ENCODE peak calls at places on chromosomes 3 and 15, in ten cellular contexts. I, D, W, M, T, B, O, Y, X and L are unnamed samples. For H3K4me1, the result is how much of the 10 kb centered on the place peaks cover.

GRCh38 chr15:70348581-70349344 is 251.0 kb upstream of the TLE3 start:
- DNase-seq in B (no peak), T (no peak), O (no peak), Y (no peak), M (peak), X (peak), I (no peak), W (peak), D (no peak), L (no peak)

GRCh38 chr3:45123030-45123429 is 23.1 kb downstream of the CDCP1 start:
- DNase-seq in B (peak), X (peak), D (no peak), Y (peak), W (no peak), O (no peak), I (no peak), M (peak), T (no peak), L (no peak)

GRCh38 chr15:68299436-68299835 is 21.9 kb downstream of the FEM1B start:
- DNase-seq in Y (no peak), M (peak), O (no peak), I (no peak), T (no peak), D (no peak), W (peak), X (peak), B (no peak), L (no peak)

GRCh38 chr3:115804722-115805121 is 181.4 kb downstream of the GAP43 start:
- DNase-seq in D (no peak), W (no peak), T (no peak), Y (peak), B (peak), O (no peak), M (no peak), I (no peak), X (peak), L (no peak)

GRCh38 chr3:78086150-78086549 is 1046.3 kb downstream of the ROBO2 start:
- DNase-seq in O (no peak), D (no peak), W (no peak), X (peak), M (no peak), I (no peak), B (peak), T (no peak), Y (peak), L (no peak)

GRCh38 chr15:25236861-25237155 is 202.0 kb downstream of the UBE3A start:
- DNase-seq in W (peak), X (no peak), T (no peak), D (no peak), B (no peak), M (no peak), Y (no peak), O (no peak), I (no peak), L (no peak)

GRCh38 chr3:184291044-184291737 is 7.8 kb upstream of the PSMD2 start:
- DNase-seq in X (no peak), W (no peak), D (no peak), B (no peak), T (no peak), I (no peak), Y (no peak), M (no peak), O (no peak), L (no peak)

GRCh38 chr3:189270248-189270832 is 98.6 kb downstream of the TPRG1 start:
- DNase-seq in W (peak), I (peak), B (peak), M (peak), D (peak), T (peak), Y (peak), X (peak), O (peak), L (no peak)

GRCh38 chr3:55522077-55522476 is 35.0 kb upstream of the WNT5A start:
- DNase-seq in T (no peak), W (no peak), O (no peak), X (no peak), D (no peak), B (no peak), M (no peak), Y (no peak), I (no peak), L (no peak)

GRCh38 chr15:95017950-95018349 is 786.6 kb downstream of the MCTP2 start:
- DNase-seq in O (no peak), M (peak), X (no peak), D (peak), Y (no peak), T (no peak), B (no peak), I (no peak), W (peak), L (no peak)

GRCh38 chr3:25294406-25294805 is 133.7 kb upstream of the RARB start:
- DNase-seq in T (no peak), Y (no peak), O (no peak), W (no peak), B (no peak), M (no peak), I (no peak), X (no peak), D (no peak), L (no peak)

GRCh38 chr15:79025201-79025600 is 65.4 kb downstream of the RASGRF1 start:
- DNase-seq in M (no peak), Y (no peak), D (no peak), O (no peak), B (no peak), W (no peak), T (no peak), I (no peak), X (no peak), L (no peak)

GRCh38 chr3:185733980-185734724 is 90.7 kb downstream of the IGF2BP2 start:
- DNase-seq in I (no peak), B (peak), W (no peak), D (no peak), T (no peak), Y (peak), M (peak), O (no peak), X (peak), L (peak)

GRCh38 chr3:9074079-9074478 is 110.8 kb upstream of the RAD18 start:
- DNase-seq in I (no peak), M (no peak), Y (no peak), B (peak), O (no peak), T (no peak), D (no peak), W (no peak), X (peak), L (no peak)

GRCh38 chr3:62718515-62719320 is 156.5 kb downstream of the CADPS start:
- DNase-seq in Y (no peak), B (peak), T (no peak), I (no peak), X (peak), O (no peak), M (no peak), W (no peak), D (no peak), L (no peak)

GRCh38 chr15:40511093-40511471 is 40.3 kb downstream of the CHST14 start:
- DNase-seq in T (no peak), X (no peak), Y (no peak), I (peak), M (no peak), B (no peak), W (no peak), O (no peak), D (no peak), L (no peak)

GRCh38 chr3:196284396-196284795 is 3.1 kb downstream of the PCYT1A start:
- DNase-seq in W (no peak), D (no peak), I (no peak), O (no peak), M (no peak), T (no peak), X (peak), B (no peak), Y (no peak), L (no peak)
- H3K4me1 ChIP-seq in W (under half), D (half or more), I (under half), O (under half), M (under half), T (under half), X (under half), B (under half), Y (under half), L (under half)

DNA sequence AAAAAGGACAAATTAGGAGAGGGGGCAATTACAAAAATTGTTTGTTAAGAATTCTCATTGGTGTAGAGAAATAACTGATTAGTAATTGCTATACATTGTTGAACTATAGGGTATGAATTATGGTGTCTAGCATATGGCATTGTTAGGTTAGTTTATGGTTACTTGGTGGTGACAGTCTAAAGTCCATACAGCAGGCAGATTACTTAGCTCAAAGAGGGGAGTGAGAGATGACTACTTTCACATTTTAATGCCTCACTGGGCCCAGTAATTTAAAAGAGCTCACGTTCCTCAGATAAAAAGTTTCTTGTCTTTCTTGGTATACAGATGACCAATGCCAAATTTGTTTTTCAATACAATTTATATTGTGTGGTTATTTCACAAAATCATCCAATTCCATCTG is 112.4 kb upstream of the NEDD4 start:
- DNase-seq in O (no peak), B (no peak), T (no peak), M (no peak), D (no peak), I (no peak), Y (no peak), W (no peak), X (no peak), L (no peak)
- H3K27ac ChIP-seq in O (no peak), B (no peak), T (no peak), M (no peak), D (no peak), I (no peak), Y (no peak), W (no peak), X (no peak), L (no peak)

GRCh38 chr3:131530374-131530773 is 27.6 kb upstream of the MRPL3 start:
- DNase-seq in W (no peak), X (no peak), Y (no peak), T (no peak), O (no peak), M (no peak), I (no peak), B (no peak), D (no peak), L (no peak)

GRCh38 chr3:131532645-131533044 is 29.9 kb upstream of the MRPL3 start:
- DNase-seq in M (no peak), T (no peak), W (no peak), B (no peak), D (no peak), Y (no peak), I (no peak), X (no peak), O (no peak), L (no peak)

GRCh38 chr3:131530843-131531242 is 28.1 kb upstream of the MRPL3 start:
- DNase-seq in O (no peak), D (no peak), X (no peak), I (no peak), Y (no peak), M (no peak), B (no peak), T (no peak), W (no peak), L (no peak)

GRCh38 chr3:131526801-131527347 is 24.1 kb upstream of the MRPL3 start:
- DNase-seq in O (no peak), D (peak), Y (peak), T (no peak), X (peak), I (no peak), B (peak), M (no peak), W (peak), L (peak)
- H3K4me3 ChIP-seq in O (no peak), D (peak), Y (peak), T (no peak), X (peak), I (no peak), B (peak), M (peak), W (peak), L (no peak)

GRCh38 chr15:73922186-73923151 is 3.8 kb upstream of the LOXL1 start:
- DNase-seq in M (no peak), X (peak), I (no peak), O (no peak), B (peak), D (peak), W (no peak), T (no peak), Y (no peak), L (no peak)

GRCh38 chr15:73924258-73924921 is 1.9 kb upstream of the LOXL1 start:
- DNase-seq in I (no peak), O (no peak), D (peak), Y (peak), T (no peak), B (peak), M (peak), W (peak), X (peak), L (no peak)

GRCh38 chr15:73923488-73924164 is 2.6 kb upstream of the LOXL1 start:
- DNase-seq in M (no peak), D (no peak), X (no peak), W (no peak), B (no peak), Y (no peak), O (no peak), I (no peak), T (no peak), L (no peak)

GRCh38 chr15:73921257-73921890 is 4.9 kb upstream of the LOXL1 start:
- DNase-seq in W (no peak), D (peak), I (no peak), T (no peak), M (no peak), Y (no peak), X (peak), B (no peak), O (no peak), L (no peak)

DNA sequence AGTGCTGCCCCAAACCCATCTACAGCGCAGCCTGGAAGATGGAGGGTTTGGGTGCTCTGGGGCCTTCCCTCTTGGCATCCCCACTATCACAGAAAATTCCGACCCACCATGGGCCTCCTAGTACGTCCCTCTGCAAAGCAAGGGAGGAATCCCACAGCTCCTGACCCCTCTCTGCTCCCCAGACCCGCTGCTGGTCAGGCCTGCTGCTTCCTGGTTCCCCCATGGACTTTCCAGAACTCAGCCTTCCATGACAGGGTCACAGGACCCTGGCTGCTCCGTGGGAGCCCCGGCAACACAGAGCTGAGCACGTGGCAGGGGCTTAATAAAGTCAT is 3.1 kb upstream of the LOXL1 start:
- DNase-seq in Y (no peak), D (no peak), T (no peak), X (no peak), B (no peak), O (no peak), I (no peak), M (no peak), W (no peak), L (no peak)
- H3K4me1 ChIP-seq in Y (under half), D (half or more), T (under half), X (half or more), B (half or more), O (half or more), I (under half), M (under half), W (under half), L (under half)

GRCh38 chr3:141412936-141413354 is 44.6 kb downstream of the ZBTB38 start:
- DNase-seq in D (peak), T (peak), W (peak), O (no peak), M (peak), Y (peak), X (peak), I (no peak), B (peak), L (no peak)

GRCh38 chr3:141412087-141412935 is 44.0 kb downstream of the ZBTB38 start:
- DNase-seq in W (peak), T (peak), I (peak), D (no peak), Y (peak), O (no peak), B (peak), M (peak), X (peak), L (no peak)

GRCh38 chr3:141414800-141415462 is 46.6 kb downstream of the ZBTB38 start:
- DNase-seq in X (peak), I (no peak), W (no peak), M (no peak), O (no peak), T (no peak), D (no peak), Y (peak), B (peak), L (no peak)

GRCh38 chr3:141414141-141414689 is 45.9 kb downstream of the ZBTB38 start:
- DNase-seq in X (peak), I (peak), O (no peak), D (no peak), M (no peak), B (peak), W (no peak), Y (no peak), T (peak), L (no peak)

GRCh38 chr3:141413387-141414140 is 45.3 kb downstream of the ZBTB38 start:
- DNase-seq in B (no peak), W (no peak), D (no peak), I (peak), Y (peak), M (no peak), X (peak), T (peak), O (no peak), L (no peak)
- H3K27ac ChIP-seq in B (peak), W (peak), D (peak), I (peak), Y (peak), M (peak), X (peak), T (peak), O (no peak), L (no peak)

GRCh38 chr15:39266882-39267281 is 314.0 kb upstream of the THBS1 start:
- DNase-seq in T (no peak), Y (no peak), W (no peak), B (no peak), D (no peak), O (no peak), I (no peak), X (no peak), M (no peak), L (no peak)
- H3K4me3 ChIP-seq in T (no peak), Y (no peak), W (no peak), B (no peak), D (no peak), O (no peak), I (no peak), X (no peak), M (no peak), L (no peak)